ENCODE peak calls at places on chromosomes 11 and 22, in eight cellular contexts. Y is C1 segment of cervical spinal cord; N is activated T-cell treated with anti-CD3 and anti-CD28 coated beads for 1 hour; B is effector CD8-positive, alpha-beta T cell; J is effector CD4-positive, alpha-beta T cell; M is globus pallidus; V is fibroblast of the aortic adventitia; D is transverse colon. L is an unnamed sample.

GRCh38 chr11:46553746-46554204 is 40.0 kb downstream of the AMBRA1 start:
- DNase-seq in Y (no peak), N (no peak), B (no peak), J (no peak), M (no peak), V (no peak), D (no peak), L (peak)

GRCh38 chr22:25120093-25120561 is 79.5 kb upstream of the CRYBB3 start:
- DNase-seq in Y (peak), N (no peak), B (no peak), J (no peak), M (no peak), V (no peak), D (peak), L (no peak)

GRCh38 chr22:31210830-31211503 is 1.1 kb upstream of the LIMK2 start:
- DNase-seq in Y (no peak), N (no peak), B (no peak), J (no peak), M (no peak), V (no peak), D (peak), L (no peak)

GRCh38 chr11:119101367-119101758 is 290 bp downstream of the DPAGT1 start:
- DNase-seq in Y (no peak), N (no peak), B (no peak), J (no peak), M (no peak), V (no peak), D (peak), L (no peak)

GRCh38 chr22:36285545-36285944 is 32.6 kb downstream of the APOL1 start:
- DNase-seq in Y (no peak), N (no peak), B (no peak), J (no peak), M (no peak), V (no peak), D (no peak), L (no peak)

GRCh38 chr11:3130269-3131071 is 34.6 kb downstream of the OSBPL5 start:
- DNase-seq in Y (no peak), N (no peak), B (no peak), J (no peak), M (no peak), V (no peak), D (no peak), L (no peak)

GRCh38 chr11:120645639-120646038 is 134.1 kb downstream of the GRIK4 start:
- DNase-seq in Y (no peak), N (no peak), B (no peak), J (no peak), M (no peak), V (no peak), D (no peak), L (no peak)

GRCh38 chr11:120054016-120054752 is 83.7 kb downstream of the TRIM29 start:
- DNase-seq in Y (no peak), N (no peak), B (no peak), J (no peak), M (no peak), V (no peak), D (no peak), L (no peak)

GRCh38 chr11:73178681-73179080 is 36.6 kb upstream of the FCHSD2 start:
- DNase-seq in Y (no peak), N (no peak), B (no peak), J (no peak), M (no peak), V (no peak), D (no peak), L (no peak)

GRCh38 chr11:104547996-104548661 is 350.1 kb downstream of the CASP12 start:
- DNase-seq in Y (no peak), N (no peak), B (no peak), J (no peak), M (no peak), V (no peak), D (no peak), L (peak)

GRCh38 chr11:59992420-59992819 is 24.6 kb upstream of the OOSP4B start:
- DNase-seq in Y (no peak), N (no peak), B (no peak), J (no peak), M (no peak), V (no peak), D (no peak), L (no peak)

GRCh38 chr11:45158210-45158644 is 11.8 kb downstream of the PRDM11 start:
- DNase-seq in Y (no peak), N (no peak), B (no peak), J (no peak), M (no peak), V (no peak), D (peak), L (no peak)

GRCh38 chr11:36711104-36711825 is 113.2 kb upstream of the RAG2 start:
- DNase-seq in Y (no peak), N (no peak), B (no peak), J (no peak), M (no peak), V (no peak), D (no peak), L (peak)

GRCh38 chr22:25775501-25775900 is 33.5 kb downstream of the MYO18B start:
- DNase-seq in Y (no peak), N (no peak), B (no peak), J (no peak), M (no peak), V (no peak), D (no peak), L (peak)

GRCh38 chr11:130571947-130572584 is 123.6 kb downstream of the ADAMTS15 start:
- DNase-seq in Y (no peak), N (no peak), B (no peak), J (no peak), M (no peak), V (no peak), D (no peak), L (no peak)

GRCh38 chr11:80116796-80117195 is 676.0 kb upstream of the TENM4 start:
- DNase-seq in Y (no peak), N (no peak), B (no peak), J (no peak), M (no peak), V (no peak), D (no peak), L (no peak)

GRCh38 chr11:35076201-35077100 is 62.5 kb upstream of the CD44 start:
- DNase-seq in Y (no peak), N (no peak), B (no peak), J (no peak), M (no peak), V (no peak), D (no peak), L (no peak)

GRCh38 chr11:116193321-116194114 is 579.3 kb downstream of the BUD13 start:
- DNase-seq in Y (no peak), N (no peak), B (no peak), J (no peak), M (no peak), V (peak), D (peak), L (peak)

GRCh38 chr11:130448416-130449068 is at the start of gene ADAMTS15:
- DNase-seq in Y (peak), N (no peak), B (no peak), J (no peak), M (no peak), V (peak), D (peak), L (peak)

GRCh38 chr11:1283091-1283511 is 26.3 kb downstream of the TOLLIP start:
- DNase-seq in Y (no peak), N (no peak), B (no peak), J (no peak), M (no peak), V (no peak), D (no peak), L (no peak)

GRCh38 chr11:110091995-110092576 is 1.1 kb upstream of the ZC3H12C start:
- DNase-seq in Y (no peak), N (no peak), B (no peak), J (no peak), M (peak), V (peak), D (no peak), L (peak)

GRCh38 chr11:32870676-32871075 is 21.9 kb upstream of the QSER1 start:
- DNase-seq in Y (no peak), N (peak), B (no peak), J (peak), M (no peak), V (no peak), D (no peak), L (no peak)

GRCh38 chr22:49962012-49962750 is 1.6 kb downstream of the PIM3 start:
- DNase-seq in Y (peak), N (peak), B (peak), J (peak), M (peak), V (peak), D (peak), L (peak)

GRCh38 chr22:45139693-45140092 is 24.0 kb upstream of the NUP50 start:
- DNase-seq in Y (no peak), N (no peak), B (no peak), J (no peak), M (no peak), V (no peak), D (no peak), L (no peak)

GRCh38 chr11:57474017-57474750 is 13.9 kb downstream of the RTN4RL2 start:
- DNase-seq in Y (no peak), N (no peak), B (no peak), J (no peak), M (no peak), V (no peak), D (no peak), L (peak)

GRCh38 chr11:129973809-129974208 is 28.8 kb downstream of the PRDM10 start:
- DNase-seq in Y (no peak), N (no peak), B (no peak), J (no peak), M (no peak), V (no peak), D (no peak), L (no peak)

GRCh38 chr22:33006955-33007318 is 51.2 kb downstream of the SYN3 start:
- DNase-seq in Y (no peak), N (no peak), B (no peak), J (no peak), M (no peak), V (no peak), D (no peak), L (no peak)

L was measured in GM23248.